ENCODE peak calls at places on chromosomes 2 and 18, in nine cellular contexts. K, P, F, M, W, G, I, E and R are unnamed samples.

GRCh38 chr2:100529900-100530299 is 32.9 kb upstream of the PDCL3 start:
- DNase-seq in M (no peak), E (no peak), G (no peak), I (no peak), P (no peak), F (no peak), W (no peak), K (no peak), R (no peak)

GRCh38 chr18:25247725-25248124 is 104.2 kb downstream of the ZNF521 start:
- DNase-seq in G (no peak), M (no peak), K (no peak), P (peak), E (no peak), W (no peak), F (peak), I (no peak), R (no peak)

GRCh38 chr2:133844214-133844892 is 276.1 kb upstream of the NCKAP5 start:
- DNase-seq in F (peak), K (peak), P (peak), E (peak), I (peak), W (peak), G (peak), M (peak), R (peak)

GRCh38 chr2:218999881-219000568 is 6.8 kb upstream of the CRYBA2 start:
- DNase-seq in M (no peak), E (no peak), P (no peak), G (no peak), I (no peak), K (no peak), F (no peak), W (peak), R (no peak)

GRCh38 chr18:8337216-8337615 is 272.0 kb upstream of the RAB12 start:
- DNase-seq in P (no peak), F (no peak), W (no peak), M (no peak), I (no peak), E (no peak), K (peak), G (no peak), R (no peak)

GRCh38 chr18:44320619-44321460 is 359.8 kb upstream of the SETBP1 start:
- DNase-seq in M (no peak), I (no peak), P (no peak), G (no peak), K (no peak), F (no peak), W (peak), E (no peak), R (no peak)

GRCh38 chr18:12737243-12737902 is 34.5 kb downstream of the PSMG2 start:
- DNase-seq in K (no peak), E (no peak), I (no peak), P (no peak), M (no peak), W (no peak), F (no peak), G (no peak), R (no peak)

GRCh38 chr2:215796160-215796559 is 217.2 kb downstream of the MREG start:
- DNase-seq in K (no peak), E (no peak), F (peak), I (no peak), P (peak), W (no peak), M (no peak), G (no peak), R (no peak)

GRCh38 chr2:102753563-102754159 is 8.2 kb upstream of the TMEM182 start:
- DNase-seq in K (no peak), M (no peak), P (peak), G (no peak), W (no peak), F (peak), E (peak), I (no peak), R (no peak)

GRCh38 chr2:166042356-166042755 is 85.5 kb downstream of the SCN1A start:
- DNase-seq in I (no peak), K (no peak), W (no peak), F (no peak), E (no peak), M (no peak), G (no peak), P (no peak), R (no peak)

GRCh38 chr2:118052474-118052873 is 35.8 kb upstream of the INSIG2 start:
- DNase-seq in E (no peak), W (no peak), F (no peak), K (no peak), P (no peak), M (no peak), I (no peak), G (no peak), R (no peak)

GRCh38 chr2:169637620-169638019 is 53.5 kb downstream of the PPIG start:
- DNase-seq in W (no peak), E (no peak), P (no peak), G (no peak), K (no peak), I (no peak), F (peak), M (peak), R (no peak)

GRCh38 chr2:84849271-84849952 is 31.5 kb downstream of the TRABD2A start:
- DNase-seq in K (no peak), W (no peak), P (no peak), G (peak), E (no peak), F (peak), I (no peak), M (peak), R (no peak)

GRCh38 chr2:173502296-173502695 is 147.6 kb downstream of the CDCA7 start:
- DNase-seq in F (no peak), P (no peak), G (no peak), K (no peak), E (no peak), M (no peak), I (no peak), W (no peak), R (no peak)

GRCh38 chr2:59787095-59787494 is 766.4 kb downstream of the BCL11A start:
- DNase-seq in K (no peak), W (no peak), I (no peak), E (no peak), G (no peak), F (no peak), M (no peak), P (no peak), R (no peak)

GRCh38 chr18:48207733-48208132 is 201.4 kb downstream of the ZBTB7C start:
- DNase-seq in F (no peak), M (no peak), I (no peak), P (no peak), K (no peak), W (no peak), E (no peak), G (no peak), R (no peak)

GRCh38 chr18:57976230-57976773 is 67.7 kb upstream of the NEDD4L start:
- DNase-seq in F (no peak), M (no peak), I (no peak), E (no peak), P (no peak), G (no peak), W (no peak), K (no peak), R (no peak)

GRCh38 chr2:140835079-140835478 is 1295.7 kb downstream of the LRP1B start:
- DNase-seq in M (no peak), W (no peak), I (no peak), K (no peak), E (no peak), P (no peak), G (no peak), F (no peak), R (no peak)

GRCh38 chr2:17166506-17166905 is 351.7 kb downstream of the RAD51AP2 start:
- DNase-seq in I (no peak), W (no peak), P (peak), E (no peak), K (no peak), G (no peak), F (no peak), M (no peak), R (no peak)

GRCh38 chr18:11489266-11489899 is 120.0 kb upstream of the SLC35G4 start:
- DNase-seq in M (no peak), P (no peak), K (no peak), F (no peak), W (no peak), I (no peak), E (no peak), G (no peak), R (no peak)

GRCh38 chr2:192196451-192197194 is 1.9 kb upstream of the TMEFF2 start:
- DNase-seq in G (no peak), I (no peak), E (no peak), F (no peak), W (no peak), M (no peak), P (peak), K (no peak), R (no peak)

GRCh38 chr2:179991344-179991743 is 15.8 kb downstream of the CWC22 start:
- DNase-seq in P (no peak), E (no peak), M (no peak), F (no peak), W (peak), G (no peak), K (peak), I (no peak), R (no peak)

GRCh38 chr2:164792316-164793127 is 49.1 kb downstream of the COBLL1 start:
- DNase-seq in E (no peak), I (no peak), K (peak), G (no peak), P (no peak), M (no peak), F (peak), W (no peak), R (no peak)

GRCh38 chr18:58897994-58898393 is 33.3 kb downstream of the ZNF532 start:
- DNase-seq in M (no peak), E (no peak), I (no peak), P (no peak), F (no peak), G (no peak), W (no peak), K (no peak), R (no peak)

GRCh38 chr18:55513199-55513598 is 74.8 kb downstream of the TCF4 start:
- DNase-seq in M (no peak), E (no peak), P (no peak), F (no peak), G (no peak), W (no peak), I (no peak), K (no peak), R (no peak)

GRCh38 chr18:2653467-2653866 is 2.1 kb upstream of the SMCHD1 start:
- DNase-seq in I (no peak), M (no peak), F (no peak), E (no peak), K (no peak), W (no peak), P (no peak), G (no peak), R (no peak)

GRCh38 chr2:4047961-4048891 is 344.9 kb downstream of the DCDC2C start:
- DNase-seq in E (no peak), F (no peak), G (no peak), K (no peak), W (no peak), M (no peak), I (no peak), P (peak), R (no peak)

GRCh38 chr18:48031011-48031480 is 100.6 kb upstream of the SMAD2 start:
- DNase-seq in F (peak), I (peak), P (peak), K (peak), G (no peak), W (peak), M (no peak), E (peak), R (peak)

GRCh38 chr2:148132400-148132799 is 111.5 kb downstream of the MBD5 start:
- DNase-seq in F (peak), G (no peak), W (no peak), K (no peak), E (no peak), M (peak), I (no peak), P (peak), R (no peak)

GRCh38 chr18:56258178-56258577 is 380.2 kb downstream of the TXNL1 start:
- DNase-seq in G (no peak), K (no peak), P (no peak), F (no peak), W (no peak), E (no peak), I (no peak), M (no peak), R (no peak)

GRCh38 chr2:150174396-150174795 is 313.1 kb downstream of the RND3 start:
- DNase-seq in G (no peak), K (no peak), W (no peak), I (no peak), F (no peak), P (no peak), M (no peak), E (no peak), R (no peak)

GRCh38 chr18:5667356-5667755 is 123.6 kb upstream of the EPB41L3 start:
- DNase-seq in G (no peak), I (no peak), F (no peak), P (no peak), K (no peak), E (no peak), W (no peak), M (no peak), R (no peak)

GRCh38 chr2:95272299-95272751 is 1.9 kb upstream of the PROM2 start:
- DNase-seq in I (peak), W (peak), K (peak), P (no peak), F (no peak), E (no peak), G (no peak), M (no peak), R (no peak)

GRCh38 chr18:80154293-80154692 is 45.2 kb downstream of the ADNP2 start:
- DNase-seq in E (no peak), I (no peak), W (peak), M (no peak), P (no peak), K (no peak), G (no peak), F (no peak), R (peak)
- TF ChIP-seq CTCF in E (peak), I (peak), W (peak), M (peak), P (peak), K (peak), G (peak), F (peak), R (peak)

GRCh38 chr2:110170102-110170501 is 34.7 kb downstream of the NPHP1 start:
- DNase-seq in K (no peak), I (no peak), G (no peak), P (no peak), E (no peak), W (no peak), M (no peak), F (no peak), R (no peak)

GRCh38 chr2:110167326-110167955 is 37.4 kb downstream of the NPHP1 start:
- DNase-seq in E (no peak), M (no peak), G (no peak), K (no peak), F (no peak), W (peak), I (no peak), P (peak), R (no peak)

GRCh38 chr2:110166246-110166645 is 38.6 kb downstream of the NPHP1 start:
- DNase-seq in I (no peak), G (no peak), W (no peak), M (no peak), K (no peak), E (no peak), F (no peak), P (peak), R (no peak)
- TF ChIP-seq CTCF in I (no peak), G (no peak), W (no peak), M (no peak), K (no peak), E (no peak), F (no peak), P (no peak), R (no peak)

DNA sequence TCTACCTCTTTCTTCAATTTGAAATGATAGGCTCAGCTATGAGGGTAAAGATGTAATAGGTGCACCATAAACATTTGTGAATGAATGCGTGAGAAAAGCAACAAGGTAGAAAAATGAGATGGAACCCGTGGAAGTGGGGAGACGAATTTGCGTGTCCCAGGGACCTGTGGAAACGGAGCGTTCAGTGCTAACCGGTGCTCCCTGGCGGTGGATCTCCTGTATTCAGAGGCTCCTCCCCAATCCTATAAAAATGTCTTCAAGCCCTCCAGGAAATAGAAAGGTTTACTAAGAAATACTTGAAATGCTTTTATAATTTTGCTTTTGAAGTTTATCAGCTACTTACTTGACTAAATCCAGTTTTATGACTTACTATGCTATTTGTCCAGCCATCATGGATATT is 62.8 kb upstream of the RBM44 start:
- DNase-seq in M (no peak), K (no peak), E (no peak), G (no peak), F (no peak), P (no peak), W (no peak), I (no peak), R (no peak)
- TF ChIP-seq CTCF in M (no peak), K (no peak), E (no peak), G (no peak), F (no peak), P (no peak), W (no peak), I (no peak), R (no peak)

GRCh38 chr2:233093721-233094120 is 33.6 kb downstream of the INPP5D start:
- DNase-seq in F (no peak), G (no peak), I (no peak), P (no peak), W (no peak), K (no peak), M (no peak), E (no peak), R (no peak)
- TF ChIP-seq CTCF in F (no peak), G (no peak), I (no peak), P (no peak), W (no peak), K (no peak), M (no peak), E (no peak), R (no peak)

DNA sequence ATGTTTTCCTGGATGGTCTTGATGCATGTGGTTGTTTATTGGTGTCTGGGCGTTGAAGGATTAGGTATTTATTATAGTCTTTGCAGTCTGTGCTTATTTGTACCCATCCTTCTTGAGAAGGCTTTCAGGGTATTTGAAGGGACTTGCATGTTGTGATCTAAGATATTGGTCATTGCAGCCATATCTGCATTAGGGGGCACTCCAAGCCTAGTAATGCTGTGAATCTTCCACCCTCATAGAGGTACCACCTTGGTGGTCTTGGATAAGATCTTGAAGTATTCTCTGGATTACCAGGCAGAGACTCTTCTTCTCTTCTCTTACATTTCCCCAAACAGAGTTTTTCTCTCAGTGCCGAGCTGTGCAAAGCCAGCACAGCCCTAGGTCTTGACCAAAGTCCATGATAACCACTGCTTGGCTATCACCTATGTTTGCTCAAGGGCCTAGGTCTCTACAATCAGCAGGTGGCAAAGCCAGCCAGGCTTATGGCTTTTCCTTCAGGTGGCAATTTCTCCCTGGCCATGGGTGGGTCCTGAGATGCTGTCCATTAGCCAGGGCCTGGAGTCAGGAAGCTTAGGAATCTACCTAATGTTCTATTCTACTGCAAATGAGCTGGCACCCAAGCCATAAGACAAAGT is 15.4 kb upstream of the PPP1R1C start:
- DNase-seq in W (no peak), K (no peak), P (no peak), G (no peak), M (no peak), E (no peak), F (no peak), I (no peak), R (no peak)
- TF ChIP-seq CTCF in W (no peak), K (no peak), P (no peak), G (no peak), M (no peak), E (no peak), F (no peak), I (no peak), R (no peak)